ENCODE peak calls at places on chromosome 20, in six cellular contexts. One of them, this sample, is unnamed.

GRCh38 chr20:7868108-7868507 is 72.2 kb downstream of the HAO1 start:
- DNase-seq in pancreas: no peak
- DNase-seq in lung: no peak
- DNase-seq in psoas muscle: no peak
- DNase-seq in mesenchymal stem cell: no peak
- DNase-seq in brain microvascular endothelial cell: no peak
- DNase-seq in this sample: no peak

GRCh38 chr20:33859157-33859695 is 48.1 kb downstream of the CHMP4B start:
- DNase-seq in lung: no peak
- DNase-seq in mesenchymal stem cell: no peak
- DNase-seq in pancreas: no peak
- DNase-seq in brain microvascular endothelial cell: peak
- DNase-seq in psoas muscle: peak
- DNase-seq in this sample: no peak

GRCh38 chr20:1654994-1655393 is 2.6 kb downstream of the SIRPG start:
- DNase-seq in mesenchymal stem cell: no peak
- DNase-seq in pancreas: no peak
- DNase-seq in lung: no peak
- DNase-seq in psoas muscle: no peak
- DNase-seq in brain microvascular endothelial cell: no peak
- DNase-seq in this sample: no peak

GRCh38 chr20:59342017-59342957 is 41.9 kb downstream of the EDN3 start:
- DNase-seq in brain microvascular endothelial cell: no peak
- DNase-seq in psoas muscle: no peak
- DNase-seq in mesenchymal stem cell: no peak
- DNase-seq in lung: no peak
- DNase-seq in pancreas: no peak
- DNase-seq in this sample: no peak

GRCh38 chr20:37405351-37405897 is 59.5 kb downstream of the SRC start:
- DNase-seq in brain microvascular endothelial cell: no peak
- DNase-seq in lung: no peak
- DNase-seq in pancreas: no peak
- DNase-seq in psoas muscle: no peak
- DNase-seq in mesenchymal stem cell: no peak
- DNase-seq in this sample: no peak

GRCh38 chr20:62790075-62790474 is 6.2 kb upstream of the MRGBP start:
- DNase-seq in pancreas: no peak
- DNase-seq in psoas muscle: no peak
- DNase-seq in lung: no peak
- DNase-seq in brain microvascular endothelial cell: no peak
- DNase-seq in mesenchymal stem cell: no peak
- DNase-seq in this sample: no peak

GRCh38 chr20:24999568-24999967 is 7.0 kb upstream of the APMAP start:
- DNase-seq in brain microvascular endothelial cell: no peak
- DNase-seq in lung: no peak
- DNase-seq in psoas muscle: peak
- DNase-seq in pancreas: no peak
- DNase-seq in mesenchymal stem cell: no peak
- DNase-seq in this sample: no peak

GRCh38 chr20:43459022-43459942 is 1.6 kb downstream of the SRSF6 start:
- DNase-seq in psoas muscle: no peak
- DNase-seq in lung: no peak
- DNase-seq in pancreas: no peak
- DNase-seq in brain microvascular endothelial cell: peak
- DNase-seq in mesenchymal stem cell: peak
- DNase-seq in this sample: no peak

GRCh38 chr20:37383229-37383989 is 37.5 kb downstream of the SRC start:
- DNase-seq in pancreas: no peak
- DNase-seq in lung: no peak
- DNase-seq in psoas muscle: peak
- DNase-seq in mesenchymal stem cell: no peak
- DNase-seq in brain microvascular endothelial cell: peak
- DNase-seq in this sample: no peak

GRCh38 chr20:19974621-19975435 is 42.3 kb upstream of the NAA20 start:
- DNase-seq in brain microvascular endothelial cell: peak
- DNase-seq in mesenchymal stem cell: peak
- DNase-seq in pancreas: peak
- DNase-seq in psoas muscle: peak
- DNase-seq in lung: peak
- DNase-seq in this sample: peak

GRCh38 chr20:45779011-45779915 is 12.4 kb downstream of the WFDC3 start:
- DNase-seq in brain microvascular endothelial cell: peak
- DNase-seq in mesenchymal stem cell: peak
- DNase-seq in lung: peak
- DNase-seq in pancreas: peak
- DNase-seq in psoas muscle: peak
- DNase-seq in this sample: no peak

GRCh38 chr20:16485406-16485805 is 87.8 kb downstream of the KIF16B start:
- DNase-seq in brain microvascular endothelial cell: no peak
- DNase-seq in psoas muscle: no peak
- DNase-seq in lung: no peak
- DNase-seq in pancreas: no peak
- DNase-seq in mesenchymal stem cell: no peak
- DNase-seq in this sample: no peak

GRCh38 chr20:62688855-62689460 is 19.7 kb upstream of the NTSR1 start:
- DNase-seq in psoas muscle: no peak
- DNase-seq in mesenchymal stem cell: no peak
- DNase-seq in lung: no peak
- DNase-seq in pancreas: no peak
- DNase-seq in brain microvascular endothelial cell: peak
- DNase-seq in this sample: no peak

GRCh38 chr20:699811-700338 is 24.3 kb upstream of the SCRT2 start:
- DNase-seq in psoas muscle: peak
- DNase-seq in brain microvascular endothelial cell: no peak
- DNase-seq in mesenchymal stem cell: no peak
- DNase-seq in pancreas: no peak
- DNase-seq in lung: no peak
- DNase-seq in this sample: peak

GRCh38 chr20:1327241-1327653 is 1.7 kb downstream of the SDCBP2 start:
- DNase-seq in psoas muscle: no peak
- DNase-seq in mesenchymal stem cell: peak
- DNase-seq in pancreas: no peak
- DNase-seq in lung: no peak
- DNase-seq in brain microvascular endothelial cell: peak
- DNase-seq in this sample: no peak

GRCh38 chr20:1813101-1813529 is 82.1 kb upstream of the SIRPA start:
- DNase-seq in psoas muscle: peak
- DNase-seq in lung: peak
- DNase-seq in mesenchymal stem cell: peak
- DNase-seq in pancreas: no peak
- DNase-seq in brain microvascular endothelial cell: peak
- DNase-seq in this sample: no peak

GRCh38 chr20:53609501-53610445 is 16.1 kb upstream of the ZNF217 start:
- DNase-seq in mesenchymal stem cell: peak
- DNase-seq in brain microvascular endothelial cell: no peak
- DNase-seq in lung: peak
- DNase-seq in psoas muscle: peak
- DNase-seq in pancreas: no peak
- DNase-seq in this sample: no peak

GRCh38 chr20:49633023-49633422 is 65.1 kb upstream of the PTGIS start:
- DNase-seq in mesenchymal stem cell: no peak
- DNase-seq in pancreas: no peak
- DNase-seq in psoas muscle: no peak
- DNase-seq in lung: no peak
- DNase-seq in brain microvascular endothelial cell: no peak
- DNase-seq in this sample: no peak

GRCh38 chr20:62765432-62766070 is 30.7 kb upstream of the MRGBP start:
- DNase-seq in mesenchymal stem cell: no peak
- DNase-seq in brain microvascular endothelial cell: no peak
- DNase-seq in psoas muscle: peak
- DNase-seq in pancreas: no peak
- DNase-seq in lung: no peak
- DNase-seq in this sample: no peak

GRCh38 chr20:21272279-21272678 is 30.9 kb upstream of the XRN2 start:
- DNase-seq in pancreas: no peak
- DNase-seq in mesenchymal stem cell: no peak
- DNase-seq in brain microvascular endothelial cell: no peak
- DNase-seq in psoas muscle: no peak
- DNase-seq in lung: no peak
- DNase-seq in this sample: no peak

GRCh38 chr20:43037605-43038309 is 151.9 kb downstream of the PTPRT start:
- DNase-seq in psoas muscle: no peak
- DNase-seq in brain microvascular endothelial cell: no peak
- DNase-seq in pancreas: no peak
- DNase-seq in mesenchymal stem cell: no peak
- DNase-seq in lung: no peak
- DNase-seq in this sample: no peak

GRCh38 chr20:38406476-38406875 is 28.7 kb downstream of the SNHG17 start:
- DNase-seq in lung: no peak
- DNase-seq in mesenchymal stem cell: no peak
- DNase-seq in psoas muscle: no peak
- DNase-seq in brain microvascular endothelial cell: no peak
- DNase-seq in pancreas: no peak
- DNase-seq in this sample: peak

DNA sequence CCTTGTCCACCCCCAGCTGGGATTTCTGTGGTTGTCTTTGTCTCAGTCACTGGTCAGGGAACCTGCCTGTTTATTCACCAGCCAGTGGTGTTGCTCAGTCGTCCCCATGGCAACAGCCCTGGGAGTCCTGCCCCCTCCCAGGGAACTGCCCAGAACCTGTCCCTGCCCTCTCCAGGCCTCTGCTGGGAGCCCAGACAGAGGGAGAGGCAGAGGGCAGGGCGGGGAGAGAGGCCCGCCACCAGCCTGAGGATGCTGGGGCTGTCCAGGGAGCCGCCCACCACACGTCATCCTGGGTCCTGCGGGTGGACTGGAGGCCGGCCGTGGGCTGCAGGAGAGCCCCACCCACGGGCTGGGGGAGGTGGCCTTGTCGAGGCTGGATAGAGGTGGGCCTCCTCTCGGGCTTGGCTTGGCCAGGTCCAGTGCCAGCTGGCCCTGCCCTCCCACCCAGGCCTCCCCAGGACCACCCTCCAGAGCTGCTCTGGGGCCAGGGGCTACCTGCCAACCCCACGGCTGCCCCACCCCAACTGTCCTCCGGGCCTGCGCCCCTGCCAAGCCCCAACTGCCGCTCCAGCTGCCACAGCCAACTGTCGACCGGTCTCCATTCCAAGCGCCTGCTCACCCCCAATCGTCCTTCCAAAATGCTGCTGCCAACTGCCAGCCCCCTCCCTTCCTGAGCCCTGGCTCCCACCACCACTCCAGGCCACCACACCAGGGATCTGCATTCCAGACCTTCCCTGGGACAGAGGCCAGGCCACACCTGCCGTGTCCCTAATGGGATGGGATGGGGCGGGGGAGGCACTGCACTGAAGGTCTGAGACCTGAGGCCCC is 4.2 kb upstream of the ZBTB46 start:
- DNase-seq in psoas muscle: peak
- DNase-seq in brain microvascular endothelial cell: peak
- DNase-seq in lung: peak
- DNase-seq in mesenchymal stem cell: peak
- DNase-seq in pancreas: peak
- DNase-seq in this sample: peak
- H3K27ac ChIP-seq in psoas muscle: peak
- H3K27ac ChIP-seq in brain microvascular endothelial cell: no peak
- H3K27ac ChIP-seq in lung: peak
- H3K27ac ChIP-seq in mesenchymal stem cell: no peak
- H3K27ac ChIP-seq in pancreas: no peak
- H3K27ac ChIP-seq in this sample: peak

GRCh38 chr20:13996265-13996664 is 949 bp downstream of the MACROD2 start:
- DNase-seq in psoas muscle: no peak
- DNase-seq in mesenchymal stem cell: no peak
- DNase-seq in lung: no peak
- DNase-seq in pancreas: no peak
- DNase-seq in brain microvascular endothelial cell: no peak
- DNase-seq in this sample: no peak
- H3K4me3 ChIP-seq in psoas muscle: peak
- H3K4me3 ChIP-seq in mesenchymal stem cell: peak
- H3K4me3 ChIP-seq in lung: peak
- H3K4me3 ChIP-seq in pancreas: peak
- H3K4me3 ChIP-seq in brain microvascular endothelial cell: peak
- H3K4me3 ChIP-seq in this sample: peak

DNA sequence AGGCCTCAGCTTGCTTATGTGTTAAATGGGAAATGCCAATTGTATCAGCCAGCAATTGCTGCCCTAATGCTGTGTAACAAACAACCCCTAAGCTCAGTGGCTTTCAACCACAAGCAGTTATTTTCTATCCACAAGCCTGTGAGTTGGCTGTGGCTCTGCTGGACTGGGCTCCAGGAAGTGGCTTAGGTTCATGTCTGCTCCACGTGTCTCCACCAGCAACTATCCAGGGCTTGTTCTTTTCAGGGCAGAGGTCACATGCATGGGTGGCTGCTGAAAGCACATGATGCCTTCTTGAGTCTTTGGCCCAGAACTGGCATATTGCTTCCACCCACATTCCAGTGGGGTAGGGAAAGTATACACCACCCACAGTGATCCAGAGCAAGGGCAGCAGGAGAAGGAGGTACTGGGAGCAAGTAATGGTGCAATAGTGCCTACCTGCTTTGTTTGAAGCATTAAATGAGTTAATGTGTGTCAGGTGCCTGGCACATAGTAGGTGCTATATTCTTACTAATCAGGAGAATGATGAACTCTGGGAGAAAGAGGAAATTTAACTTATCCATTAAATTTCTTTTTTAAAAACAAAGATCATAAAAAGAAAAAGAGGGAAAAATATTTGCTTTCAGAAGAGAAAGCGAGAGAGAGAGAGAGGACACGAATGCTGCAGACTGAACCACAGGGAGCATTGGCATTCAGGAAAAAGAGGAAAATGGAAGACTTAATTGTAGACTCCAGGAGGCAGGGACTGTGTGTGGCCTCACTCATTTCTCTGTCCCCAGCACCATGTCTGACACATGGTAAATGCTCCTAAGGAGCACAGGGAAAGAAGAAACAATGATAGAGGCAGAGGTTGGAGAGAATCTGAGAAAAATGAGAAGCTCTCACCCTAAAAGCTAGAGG is 25.2 kb upstream of the RNF24 start:
- DNase-seq in lung: no peak
- DNase-seq in brain microvascular endothelial cell: no peak
- DNase-seq in mesenchymal stem cell: no peak
- DNase-seq in psoas muscle: no peak
- DNase-seq in pancreas: no peak
- DNase-seq in this sample: no peak
- H3K27ac ChIP-seq in lung: no peak
- H3K27ac ChIP-seq in brain microvascular endothelial cell: no peak
- H3K27ac ChIP-seq in mesenchymal stem cell: no peak
- H3K27ac ChIP-seq in psoas muscle: no peak
- H3K27ac ChIP-seq in pancreas: peak
- H3K27ac ChIP-seq in this sample: no peak

DNA sequence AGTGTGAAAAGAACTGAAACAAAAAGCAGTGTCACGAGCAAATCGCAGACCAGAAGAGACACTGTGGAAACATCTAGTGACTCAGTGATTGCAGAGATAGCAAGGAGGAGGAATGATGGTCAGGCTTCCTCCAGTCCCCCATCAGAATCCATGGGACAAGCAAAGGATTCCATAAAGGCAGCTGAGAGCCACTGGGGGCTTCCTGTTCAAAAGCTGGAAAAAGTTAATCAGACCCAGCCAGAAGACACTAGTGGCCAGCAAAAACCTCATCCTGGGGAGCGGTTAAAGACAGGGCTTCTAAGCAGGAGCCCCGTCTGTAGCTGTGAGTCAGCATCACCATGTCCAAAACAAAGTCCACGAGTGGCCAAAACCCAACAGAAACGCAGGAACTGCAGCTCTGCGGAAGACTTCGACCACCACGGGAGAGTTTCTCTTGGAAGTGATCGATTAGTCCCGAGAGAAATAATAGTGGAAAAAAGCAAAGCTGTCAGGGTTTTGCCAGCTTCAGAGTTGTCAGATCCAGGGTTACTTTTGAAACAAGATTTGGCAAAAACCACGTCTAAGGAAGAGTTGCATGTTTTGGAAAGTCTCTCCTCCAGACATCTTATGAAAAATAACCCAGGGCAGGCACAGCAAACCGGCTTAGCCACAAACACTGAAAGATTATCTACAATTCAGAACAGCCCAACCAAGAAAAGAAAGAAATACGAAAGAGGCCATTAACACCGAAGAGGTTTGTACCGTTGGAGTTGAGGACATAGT is 51.0 kb downstream of the JAG1 start:
- DNase-seq in brain microvascular endothelial cell: peak
- DNase-seq in pancreas: no peak
- DNase-seq in psoas muscle: peak
- DNase-seq in lung: no peak
- DNase-seq in mesenchymal stem cell: peak
- DNase-seq in this sample: no peak
- H3K4me3 ChIP-seq in brain microvascular endothelial cell: no peak
- H3K4me3 ChIP-seq in pancreas: no peak
- H3K4me3 ChIP-seq in psoas muscle: no peak
- H3K4me3 ChIP-seq in lung: no peak
- H3K4me3 ChIP-seq in mesenchymal stem cell: peak
- H3K4me3 ChIP-seq in this sample: no peak

This sample was measured in dorsolateral prefrontal cortex.